ENCODE peak calls at places on chromosomes 5 and 9, in nine cellular contexts. A is GDM1; U is GM20000; M is foreskin fibroblast; N is hypothalamus; D is SW480; Y is NCI-H524 treated with DMSO at 0.1 percent for 48 hours; F is fibroblast of the aortic adventitia; V is activated naive CD8-positive, alpha-beta T cell treated with anti-CD3 and anti-CD28 coated beads, Interleukin-2, amount 50 U/mL, for 24 hours. S is an unnamed sample.

GRCh38 chr5:158407801-158408200 is 548.9 kb upstream of the CLINT1 start:
- DNase-seq in A (no peak), U (no peak), M (no peak), N (no peak), D (no peak), Y (no peak), F (peak; percentile 71), V (no peak), S (no peak)

GRCh38 chr9:128275198-128276007 is at the start of gene GOLGA2:
- DNase-seq in A (no peak), U (peak; percentile 83), M (peak; percentile 63), N (no peak), D (peak; percentile 29), Y (no peak), F (peak; percentile 77), V (peak; percentile 20), S (peak; percentile 52)

GRCh38 chr5:98121036-98121936 is 652.2 kb upstream of the RGMB start:
- DNase-seq in A (no peak), U (no peak), M (no peak), N (no peak), D (no peak), Y (no peak), F (no peak), V (no peak), S (no peak)

GRCh38 chr5:16666861-16667481 is 50.2 kb upstream of the RETREG1 start:
- DNase-seq in A (no peak), U (no peak), M (peak; percentile 16), N (peak; percentile 35), D (peak; percentile 16), Y (no peak), F (peak; percentile 9), V (peak; percentile 20), S (no peak)

GRCh38 chr5:178590141-178590923 is at the start of gene COL23A1:
- DNase-seq in A (peak; percentile 51), U (peak; percentile 74), M (peak; percentile 66), N (peak; percentile 45), D (no peak), Y (no peak), F (peak; percentile 37), V (peak; percentile 39), S (peak; percentile 70)

GRCh38 chr5:96904054-96904931 is 28.0 kb downstream of the ERAP2 start:
- DNase-seq in A (no peak), U (no peak), M (peak; percentile 38), N (no peak), D (no peak), Y (no peak), F (no peak), V (no peak), S (no peak)

GRCh38 chr9:125238915-125239446 is 2.2 kb downstream of the HSPA5 start:
- DNase-seq in A (no peak), U (no peak), M (no peak), N (no peak), D (no peak), Y (no peak), F (peak; percentile 12), V (no peak), S (no peak)

GRCh38 chr9:93128715-93129224 is 5.3 kb downstream of the NINJ1 start:
- DNase-seq in A (no peak), U (no peak), M (no peak), N (no peak), D (no peak), Y (no peak), F (no peak), V (no peak), S (no peak)

GRCh38 chr5:173668245-173668800 is 51.9 kb upstream of the BOD1 start:
- DNase-seq in A (no peak), U (no peak), M (no peak), N (no peak), D (no peak), Y (no peak), F (no peak), V (no peak), S (no peak)

GRCh38 chr9:134595014-134595413 is 46.6 kb upstream of the COL5A1 start:
- DNase-seq in A (no peak), U (no peak), M (no peak), N (no peak), D (no peak), Y (no peak), F (no peak), V (no peak), S (no peak)

GRCh38 chr9:82797539-82797938 is 265.4 kb downstream of the RASEF start:
- DNase-seq in A (no peak), U (no peak), M (no peak), N (peak; percentile 3), D (no peak), Y (peak; percentile 67), F (no peak), V (no peak), S (no peak)

GRCh38 chr5:160118349-160119141 is 705 bp downstream of the PWWP2A start:
- DNase-seq in A (no peak), U (peak; percentile 71), M (peak; percentile 10), N (peak; percentile 59), D (peak; percentile 24), Y (no peak), F (peak; percentile 6), V (peak; percentile 47), S (no peak)

GRCh38 chr5:13945271-13945670 is 783 bp upstream of the DNAH5 start:
- DNase-seq in A (no peak), U (no peak), M (no peak), N (no peak), D (no peak), Y (no peak), F (no peak), V (no peak), S (no peak)

GRCh38 chr9:470795-471194 is 256.1 kb downstream of the DOCK8 start:
- DNase-seq in A (no peak), U (no peak), M (peak; percentile 3), N (no peak), D (no peak), Y (no peak), F (no peak), V (no peak), S (no peak)

GRCh38 chr5:102545175-102545574 is 46.4 kb upstream of the SLCO6A1 start:
- DNase-seq in A (no peak), U (no peak), M (peak; percentile 5), N (no peak), D (peak; percentile 19), Y (peak; percentile 1), F (no peak), V (peak; percentile 2), S (peak; percentile 45)

S was measured in Kasumi-1.